ENCODE peak calls at places on chromosomes 13 and 19, in seven cellular contexts. Q is T-helper 2 cell; W is HFFc6; F is H54; N is thoracic aorta; C is left ventricle myocardium superior; H is stimulated activated CD8-positive, alpha-beta memory T cell treated with anti-CD3 and anti-CD28 coated beads, Interleukin-7, amount 100 ng/mL, for 4 hours. L is an unnamed sample.

GRCh38 chr19:42386974-42387707 is 3.0 kb downstream of the CNFN start:
- DNase-seq in Q (peak), W (peak), F (peak), N (no peak), C (peak), H (peak), L (no peak)

GRCh38 chr19:13026478-13026999 is 31.3 kb downstream of the NFIX start:
- DNase-seq in Q (no peak), W (peak), F (no peak), N (no peak), C (no peak), H (no peak), L (no peak)

GRCh38 chr19:46789371-46789770 is 977 bp upstream of the SLC1A5 start:
- DNase-seq in Q (no peak), W (no peak), F (no peak), N (no peak), C (no peak), H (no peak), L (no peak)

GRCh38 chr13:45678282-45678681 is 23.8 kb upstream of the CBY2 start:
- DNase-seq in Q (no peak), W (no peak), F (no peak), N (no peak), C (no peak), H (no peak), L (no peak)

GRCh38 chr19:17219286-17219685 is 4.1 kb downstream of the USE1 start:
- DNase-seq in Q (no peak), W (no peak), F (no peak), N (no peak), C (no peak), H (no peak), L (no peak)

GRCh38 chr19:49658566-49659442 is 6.9 kb downstream of the IRF3 start:
- DNase-seq in Q (no peak), W (no peak), F (no peak), N (no peak), C (no peak), H (no peak), L (no peak)

GRCh38 chr19:19527674-19528625 is 761 bp upstream of the YJEFN3 start:
- DNase-seq in Q (no peak), W (no peak), F (no peak), N (no peak), C (no peak), H (no peak), L (peak)

GRCh38 chr19:29285878-29286277 is 72.9 kb upstream of the UQCRFS1 start:
- DNase-seq in Q (no peak), W (no peak), F (no peak), N (no peak), C (no peak), H (no peak), L (no peak)

GRCh38 chr19:50952890-50953289 is at the start of gene KLK5:
- DNase-seq in Q (no peak), W (no peak), F (peak), N (no peak), C (no peak), H (no peak), L (no peak)

GRCh38 chr13:110103026-110103425 is 203.9 kb downstream of the COL4A1 start:
- DNase-seq in Q (no peak), W (no peak), F (no peak), N (no peak), C (no peak), H (no peak), L (no peak)

GRCh38 chr19:48006762-48007161 is 12.3 kb downstream of the ELSPBP1 start:
- DNase-seq in Q (no peak), W (no peak), F (no peak), N (no peak), C (no peak), H (no peak), L (no peak)

GRCh38 chr13:24500977-24501376 is 11.6 kb downstream of the PARP4 start:
- DNase-seq in Q (peak), W (peak), F (no peak), N (no peak), C (no peak), H (no peak), L (no peak)

GRCh38 chr13:106472621-106473020 is 62.8 kb downstream of the EFNB2 start:
- DNase-seq in Q (no peak), W (no peak), F (peak), N (no peak), C (no peak), H (no peak), L (no peak)

GRCh38 chr13:91356919-91357612 is 9.6 kb downstream of the MIR17HG start:
- DNase-seq in Q (no peak), W (no peak), F (no peak), N (no peak), C (no peak), H (no peak), L (no peak)

GRCh38 chr13:35768126-35768525 is 291.6 kb upstream of the MAB21L1 start:
- DNase-seq in Q (no peak), W (no peak), F (no peak), N (no peak), C (peak), H (no peak), L (no peak)

GRCh38 chr13:41077475-41077874 is 16.2 kb downstream of the WBP4 start:
- DNase-seq in Q (no peak), W (no peak), F (no peak), N (no peak), C (no peak), H (no peak), L (no peak)

GRCh38 chr19:39710333-39710890 is 6.1 kb downstream of the LGALS14 start:
- DNase-seq in Q (peak), W (no peak), F (no peak), N (no peak), C (no peak), H (no peak), L (no peak)

GRCh38 chr13:96091164-96091931 is 1.4 kb downstream of the HS6ST3 start:
- DNase-seq in Q (no peak), W (no peak), F (no peak), N (no peak), C (peak), H (no peak), L (no peak)

GRCh38 chr13:46855664-46856063 is 41.2 kb downstream of the HTR2A start:
- DNase-seq in Q (no peak), W (no peak), F (no peak), N (no peak), C (no peak), H (no peak), L (no peak)

GRCh38 chr19:923551-924211 is 2.2 kb upstream of the ARID3A start:
- DNase-seq in Q (no peak), W (no peak), F (no peak), N (no peak), C (no peak), H (no peak), L (no peak)

GRCh38 chr13:49516467-49516866 is 20.7 kb downstream of the PHF11 start:
- DNase-seq in Q (no peak), W (no peak), F (no peak), N (no peak), C (peak), H (no peak), L (no peak)